ENCODE peak calls at places on chromosomes 3 and 15, in seven cellular contexts. E is RWPE2, W is IMR-90, M is fibroblast of lung, U is right cardiac atrium, Q is uterus, Z is neuronal stem cell. P is an unnamed sample.

GRCh38 chr15:31216210-31216911 is 110.3 kb upstream of the KLF13 start:
- DNase-seq in M (peak; percentile 89), U (peak; percentile 98), W (no peak), E (peak; percentile 91), Q (peak; percentile 92), Z (peak; percentile 17), P (no peak)

GRCh38 chr3:42122261-42123011 is 31.3 kb downstream of the TRAK1 start:
- DNase-seq in M (no peak), Z (no peak), U (no peak), Q (no peak), W (no peak), E (no peak), P (no peak)

GRCh38 chr3:135090020-135090717 is 295.1 kb downstream of the EPHB1 start:
- DNase-seq in Z (no peak), W (no peak), U (no peak), M (no peak), E (no peak), Q (no peak), P (no peak)

GRCh38 chr3:112446343-112446742 is 52.9 kb downstream of the BTLA start:
- DNase-seq in Z (peak; percentile 4), Q (no peak), W (no peak), M (peak; percentile 10), U (no peak), E (no peak), P (peak; percentile 87)

GRCh38 chr3:22608721-22609120 is 594.4 kb upstream of the UBE2E2 start:
- DNase-seq in W (no peak), E (no peak), M (no peak), Z (no peak), Q (no peak), U (no peak), P (no peak)

GRCh38 chr3:129739613-129740012 is 133.1 kb upstream of the PLXND1 start:
- DNase-seq in W (no peak), U (no peak), Q (no peak), Z (no peak), E (no peak), M (no peak), P (no peak)

GRCh38 chr15:62112616-62113593 is 46.1 kb downstream of the C2CD4A start:
- DNase-seq in Z (no peak), W (peak; percentile 81), U (no peak), E (no peak), Q (no peak), M (peak; percentile 70), P (peak; percentile 81)

GRCh38 chr15:99447497-99448371 is 118.0 kb upstream of the MEF2A start:
- DNase-seq in W (no peak), E (peak; percentile 50), Q (no peak), U (peak; percentile 68), Z (no peak), M (no peak), P (no peak)

GRCh38 chr3:76724706-76725105 is 315.2 kb upstream of the ROBO2 start:
- DNase-seq in U (no peak), Z (no peak), W (no peak), M (no peak), E (no peak), Q (no peak), P (no peak)

GRCh38 chr15:57675481-57676181 is 30.9 kb upstream of the POLR2M start:
- DNase-seq in M (no peak), Z (no peak), E (no peak), U (no peak), Q (no peak), W (no peak), P (no peak)

GRCh38 chr15:79283252-79284048 is 928 bp downstream of the ANKRD34C start:
- DNase-seq in E (peak; percentile 73), Q (no peak), M (peak; percentile 19), W (peak; percentile 21), Z (peak; percentile 73), U (peak; percentile 72), P (peak; percentile 24)

GRCh38 chr15:51255533-51255932 is 82.9 kb downstream of the CYP19A1 start:
- DNase-seq in Z (no peak), W (no peak), Q (no peak), M (no peak), U (no peak), E (no peak), P (no peak)

GRCh38 chr15:64894395-64895056 is 17.2 kb upstream of the ANKDD1A start:
- DNase-seq in M (no peak), Q (no peak), U (peak; percentile 80), E (no peak), Z (no peak), W (no peak), P (no peak)

GRCh38 chr3:4520013-4520881 is 27.1 kb downstream of the ITPR1 start:
- DNase-seq in E (no peak), Q (no peak), Z (no peak), W (no peak), M (no peak), U (no peak), P (no peak)

GRCh38 chr3:4522962-4523361 is 29.8 kb downstream of the ITPR1 start:
- DNase-seq in Z (no peak), U (no peak), Q (no peak), M (no peak), W (no peak), E (no peak), P (no peak)

GRCh38 chr3:4525555-4526238 is 32.5 kb downstream of the ITPR1 start:
- DNase-seq in W (no peak), E (no peak), Z (no peak), Q (no peak), M (no peak), U (no peak), P (no peak)

GRCh38 chr3:4523710-4524422 is 30.7 kb downstream of the ITPR1 start:
- DNase-seq in U (no peak), M (no peak), E (no peak), W (no peak), Z (no peak), Q (no peak), P (no peak)

DNA sequence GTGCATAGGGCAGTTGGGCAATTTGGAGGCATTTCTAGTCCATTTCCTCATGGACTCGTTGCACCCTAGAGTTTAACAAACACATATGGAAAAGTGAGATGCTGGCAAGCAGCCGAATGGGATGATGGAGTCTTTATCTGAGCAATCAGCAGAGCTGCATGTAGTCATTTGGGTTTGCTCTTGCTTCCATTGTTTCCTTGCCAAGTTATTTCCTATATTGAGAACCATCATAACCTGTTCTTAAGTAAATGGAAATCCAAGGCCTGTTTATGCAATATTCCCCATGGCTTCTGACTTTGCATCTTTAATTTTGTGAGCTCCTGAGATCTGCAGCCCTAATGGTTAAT is 31.2 kb downstream of the ITPR1 start:
- DNase-seq in U (no peak), W (peak; percentile 19), E (no peak), Q (no peak), Z (no peak), M (peak; percentile 96), P (peak; percentile 4)
- H3K4me1 ChIP-seq in U (peaks cover 7% of the 10 kb centered on the region), W (peaks cover 3% of the 10 kb centered on the region), E (no peaks in the 10 kb centered on the region), Q (peaks cover 10% of the 10 kb centered on the region), Z (peaks cover 2% of the 10 kb centered on the region), M (no peaks in the 10 kb centered on the region), P (no peaks in the 10 kb centered on the region)

GRCh38 chr15:40932146-40932545 is 3.0 kb downstream of the DLL4 start:
- DNase-seq in Z (no peak), Q (no peak), W (no peak), M (no peak), U (peak; percentile 38), E (peak; percentile 66), P (no peak)

GRCh38 chr15:40931300-40932142 is 2.4 kb downstream of the DLL4 start:
- DNase-seq in E (peak; percentile 67), U (peak; percentile 55), W (no peak), Z (no peak), Q (no peak), M (no peak), P (no peak)

GRCh38 chr15:40928975-40929729 is at the start of gene DLL4:
- DNase-seq in Z (no peak), U (peak; percentile 90), M (peak; percentile 52), W (peak; percentile 59), E (peak; percentile 90), Q (peak; percentile 72), P (peak; percentile 27)

GRCh38 chr15:40929730-40930429 is 740 bp downstream of the DLL4 start:
- DNase-seq in M (peak; percentile 65), Z (no peak), E (peak; percentile 85), U (peak; percentile 82), W (peak; percentile 64), Q (no peak), P (peak; percentile 53)

DNA sequence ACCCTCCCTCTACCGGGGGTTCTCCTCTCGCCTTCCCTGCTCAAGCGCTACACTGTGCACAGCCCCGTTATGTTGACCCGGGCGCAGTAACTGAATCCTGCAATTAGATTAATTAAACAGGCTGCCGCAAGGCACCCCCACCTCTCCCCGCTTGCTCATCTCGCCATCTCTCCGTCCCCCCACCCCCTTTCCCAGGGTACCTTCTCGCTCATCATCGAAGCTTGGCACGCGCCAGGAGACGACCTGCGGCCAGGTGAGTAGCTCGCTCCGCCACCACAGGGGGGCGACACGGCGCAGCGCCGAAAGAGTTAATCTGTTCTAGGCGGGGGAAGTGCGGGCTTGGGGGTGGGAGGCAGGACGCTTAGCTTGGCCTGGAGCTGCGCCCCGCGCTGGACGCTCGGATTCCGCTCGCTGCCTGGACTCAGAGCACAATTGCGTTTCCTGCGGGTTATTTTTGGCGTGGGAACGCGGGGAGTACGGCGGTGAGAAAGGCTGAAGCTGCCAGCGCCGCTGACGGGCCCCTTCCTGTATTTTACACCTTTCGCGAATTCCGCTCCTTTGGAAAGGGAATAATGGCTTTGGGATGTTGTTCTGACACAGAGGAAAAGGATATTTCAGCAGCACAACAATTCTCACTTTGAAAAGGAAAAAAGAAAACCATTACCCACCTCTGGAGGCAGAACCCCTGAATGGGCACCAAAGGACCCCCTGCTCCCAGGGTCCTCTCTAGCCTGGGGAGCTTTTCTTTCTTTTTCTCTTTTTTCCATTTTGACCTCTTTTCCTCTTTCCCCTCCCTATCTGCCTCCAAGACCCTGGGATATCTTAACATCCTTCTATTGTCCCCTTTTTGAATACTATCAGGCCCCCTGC is 1.5 kb downstream of the DLL4 start:
- DNase-seq in W (peak; percentile 51), Z (no peak), Q (peak; percentile 66), U (peak; percentile 89), M (no peak), E (peak; percentile 82), P (peak; percentile 16)
- H3K4me1 ChIP-seq in W (peaks cover 21% of the 10 kb centered on the region), Z (peaks cover 50% of the 10 kb centered on the region), Q (no peaks in the 10 kb centered on the region), U (peaks cover 2% of the 10 kb centered on the region), M (peaks cover 11% of the 10 kb centered on the region), E (no peaks in the 10 kb centered on the region), P (peaks cover 18% of the 10 kb centered on the region)

GRCh38 chr3:37241880-37242279 is 67.5 kb upstream of the LRRFIP2 start:
- DNase-seq in W (no peak), Z (no peak), M (no peak), E (no peak), Q (no peak), U (no peak), P (no peak)
- H3K4me1 ChIP-seq in W (no peaks in the 10 kb centered on the region), Z (peaks cover 3% of the 10 kb centered on the region), M (no peaks in the 10 kb centered on the region), E (peaks cover 28% of the 10 kb centered on the region), Q (peaks cover 5% of the 10 kb centered on the region), U (peaks cover 2% of the 10 kb centered on the region), P (peaks cover 8% of the 10 kb centered on the region)

DNA sequence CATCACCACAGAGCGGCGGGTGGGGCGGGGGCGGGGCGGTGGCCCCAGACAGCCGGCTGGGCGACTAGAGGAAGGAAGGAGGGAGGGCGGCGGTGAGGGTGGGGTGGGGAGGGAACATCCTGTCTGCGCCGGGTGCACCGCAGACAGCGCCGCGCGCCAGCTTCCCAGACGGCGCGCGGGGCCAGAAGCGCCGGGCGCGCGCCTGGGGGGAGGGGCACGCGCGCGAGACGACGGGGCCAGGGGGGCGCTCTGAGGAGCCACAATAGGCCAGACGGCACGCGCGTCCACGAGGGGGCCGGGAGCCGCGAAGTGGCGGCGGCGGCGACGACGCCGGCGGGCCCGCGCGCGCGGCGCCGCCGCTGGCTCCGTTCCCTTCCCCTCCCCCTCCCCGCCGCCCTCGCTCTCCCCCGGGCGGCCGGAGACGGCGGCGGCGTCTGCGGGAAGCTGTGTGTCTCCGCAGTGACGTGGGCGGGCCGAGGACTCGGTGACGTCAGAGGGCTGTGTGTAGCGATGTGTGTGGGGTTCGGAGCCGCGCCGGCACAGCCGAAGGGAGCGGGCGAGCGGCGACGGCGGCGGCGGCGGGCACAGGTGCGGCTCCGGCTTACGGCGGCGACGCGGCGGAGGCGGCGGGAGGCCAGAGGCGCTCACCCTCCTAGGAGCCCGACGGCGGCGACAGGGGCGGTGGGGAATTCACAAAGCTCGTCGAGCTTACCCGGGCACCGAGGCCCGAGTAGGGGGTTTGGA is at the start of gene SKIL:
- DNase-seq in M (peak; percentile 96), E (peak; percentile 97), U (peak; percentile 99), W (peak; percentile 96), Z (peak; percentile 93), Q (peak; percentile 98), P (peak; percentile 91)
- H3K4me1 ChIP-seq in M (peaks cover 3% of the 10 kb centered on the region), E (peaks cover 28% of the 10 kb centered on the region), U (peaks cover 5% of the 10 kb centered on the region), W (peaks cover 17% of the 10 kb centered on the region), Z (peaks cover 18% of the 10 kb centered on the region), Q (peaks cover 4% of the 10 kb centered on the region), P (peaks cover 31% of the 10 kb centered on the region)

P was measured in astrocyte.